ENCODE peak calls at places on chromosomes 16 and 17, in five cellular contexts. X is tibial artery, P is stomach, B is breast epithelium, J is esophagus muscularis mucosa. L is an unnamed sample. For H3K4me1, the result is how much of the 10 kb centered on the place peaks cover.

GRCh38 chr16:85947511-85948509 is 48.8 kb downstream of the IRF8 start:
- DNase-seq in X (no peak), P (peak), B (no peak), J (no peak), L (no peak)

GRCh38 chr17:63824362-63824761 is 2.9 kb upstream of the PSMC5 start:
- DNase-seq in X (no peak), P (no peak), B (no peak), J (no peak), L (no peak)

GRCh38 chr16:23509763-23510153 is 536 bp downstream of the GGA2 start:
- DNase-seq in X (no peak), P (no peak), B (no peak), J (no peak), L (no peak)

GRCh38 chr16:27770271-27771196 is 220.6 kb downstream of the KATNIP start:
- DNase-seq in X (no peak), P (no peak), B (no peak), J (no peak), L (no peak)

GRCh38 chr17:4007346-4008081 is 43.3 kb upstream of the ATP2A3 start:
- DNase-seq in X (no peak), P (no peak), B (no peak), J (no peak), L (no peak)

GRCh38 chr16:22711847-22712246 is 102.1 kb upstream of the HS3ST2 start:
- DNase-seq in X (no peak), P (no peak), B (no peak), J (no peak), L (no peak)

GRCh38 chr17:19485800-19486340 is 47.8 kb upstream of the SLC47A1 start:
- DNase-seq in X (peak), P (no peak), B (peak), J (no peak), L (no peak)

GRCh38 chr17:7897773-7898172 is 9.2 kb downstream of the CHD3 start:
- DNase-seq in X (no peak), P (no peak), B (no peak), J (no peak), L (no peak)

GRCh38 chr16:3722508-3722907 is 5.2 kb upstream of the TRAP1 start:
- DNase-seq in X (no peak), P (no peak), B (no peak), J (no peak), L (no peak)

GRCh38 chr16:64321066-64321465 is 800.8 kb downstream of the CDH11 start:
- DNase-seq in X (no peak), P (no peak), B (no peak), J (no peak), L (no peak)

GRCh38 chr16:20871935-20872815 is 28.0 kb downstream of the DCUN1D3 start:
- DNase-seq in X (no peak), P (no peak), B (no peak), J (no peak), L (no peak)

GRCh38 chr16:22923491-22923890 is 109.5 kb downstream of the HS3ST2 start:
- DNase-seq in X (no peak), P (no peak), B (no peak), J (no peak), L (no peak)

GRCh38 chr17:48550313-48551205 is 5.7 kb upstream of the HOXB2 start:
- DNase-seq in X (no peak), P (no peak), B (no peak), J (no peak), L (no peak)
- H3K4me1 ChIP-seq in X (under half), P (under half), B (under half), J (under half), L (under half)

GRCh38 chr17:61399131-61400057 is at the start of gene TBX2:
- DNase-seq in X (peak), P (peak), B (no peak), J (no peak), L (no peak)
- TF ChIP-seq CTCF in X (no peak), P (no peak), B (no peak), J (no peak), L (no peak)

GRCh38 chr16:82331397-82331796 is 161.4 kb upstream of the MPHOSPH6 start:
- DNase-seq in X (no peak), P (no peak), B (no peak), J (no peak), L (no peak)
- H3K27ac ChIP-seq in X (no peak), P (peak), B (no peak), J (no peak), L (no peak)

GRCh38 chr16:1763521-1764511 is 7.5 kb downstream of the NME3 start:
- DNase-seq in X (no peak), P (no peak), B (no peak), J (no peak), L (peak)
- H3K4me1 ChIP-seq in X (under half), P (under half), B (under half), J (under half), L (under half)

GRCh38 chr16:67445441-67445912 is 14.6 kb downstream of the HSD11B2 start:
- DNase-seq in X (no peak), P (no peak), B (peak), J (no peak), L (no peak)
- TF ChIP-seq CTCF in X (no peak), P (no peak), B (peak), J (no peak), L (no peak)

GRCh38 chr16:11334831-11335404 is 10.3 kb upstream of the RMI2 start:
- DNase-seq in X (no peak), P (no peak), B (no peak), J (no peak), L (no peak)

GRCh38 chr16:11345040-11345862 is at the start of gene RMI2:
- DNase-seq in X (peak), P (peak), B (peak), J (peak), L (peak)

GRCh38 chr16:11341371-11341770 is 3.9 kb upstream of the RMI2 start:
- DNase-seq in X (no peak), P (no peak), B (no peak), J (no peak), L (no peak)

GRCh38 chr16:11342021-11342855 is 3.0 kb upstream of the RMI2 start:
- DNase-seq in X (no peak), P (no peak), B (no peak), J (no peak), L (no peak)

DNA sequence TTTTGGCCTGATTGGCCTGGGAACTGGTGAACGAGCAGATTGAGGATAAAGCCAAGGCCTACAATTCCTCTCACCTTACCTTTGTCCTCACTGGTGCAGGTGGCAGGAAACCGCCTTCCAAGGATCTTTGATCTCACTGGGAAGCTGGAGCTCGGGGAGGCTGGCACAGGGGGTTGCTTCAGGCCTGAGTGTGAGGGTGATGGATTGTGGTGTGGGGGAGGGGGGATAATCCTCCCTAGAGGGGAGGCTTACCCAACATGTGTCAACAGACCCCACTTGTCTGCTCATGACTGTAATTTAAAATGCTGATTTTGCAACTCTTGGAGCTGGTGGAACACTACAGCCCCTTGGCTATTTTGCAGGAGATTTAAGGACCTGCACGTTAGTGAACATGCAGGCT is 4.5 kb upstream of the RMI2 start:
- DNase-seq in X (no peak), P (no peak), B (no peak), J (no peak), L (no peak)
- H3K27ac ChIP-seq in X (no peak), P (no peak), B (no peak), J (no peak), L (no peak)

L was measured in pancreas.